ENCODE peak calls at places on chromosomes 3 and 15, in nine cellular contexts. Y is LHCN-M2; P is A172; O is HCT116; E is psoas muscle; Q is activated CD8-positive, alpha-beta memory T cell treated with anti-CD3 and anti-CD28 coated beads for 48 hours; F is T follicular helper cell; T is SIG-M5; B is activated CD4-positive, alpha-beta T cell treated with anti-CD3 and anti-CD28 coated beads, Interleukin-2, amount 50 U/mL, for 4 hours. I is an unnamed sample.

GRCh38 chr3:99909714-99910508 is 92.2 kb downstream of the CMSS1 start:
- DNase-seq in F (no peak), O (no peak), E (no peak), T (no peak), Q (no peak), B (no peak), P (peak; percentile 89), Y (peak; percentile 86), I (no peak)

GRCh38 chr15:58546066-58546591 is 114.3 kb downstream of the LIPC start:
- DNase-seq in Y (no peak), B (no peak), T (no peak), F (no peak), P (peak; percentile 69), E (no peak), O (no peak), Q (no peak), I (no peak)

GRCh38 chr15:90174140-90174891 is 26.8 kb upstream of the SEMA4B start:
- DNase-seq in B (no peak), P (no peak), O (no peak), E (peak; percentile 88), T (no peak), Y (peak; percentile 70), Q (no peak), F (no peak), I (no peak)

GRCh38 chr3:141960731-141961130 is 84.3 kb downstream of the ATP1B3 start:
- DNase-seq in P (peak; percentile 28), E (no peak), Y (peak; percentile 50), O (no peak), T (no peak), F (no peak), Q (no peak), B (no peak), I (no peak)

GRCh38 chr3:175266478-175266877 is 407.3 kb downstream of the NAALADL2 start:
- DNase-seq in F (no peak), T (no peak), O (no peak), Y (peak; percentile 32), P (peak; percentile 8), B (no peak), E (no peak), Q (no peak), I (no peak)

GRCh38 chr3:38003371-38003816 is 12.8 kb downstream of the VILL start:
- DNase-seq in P (peak; percentile 33), F (peak; percentile 30), E (peak; percentile 81), Q (no peak), T (no peak), O (no peak), B (peak; percentile 58), Y (peak; percentile 29), I (peak; percentile 44)

GRCh38 chr15:83365370-83365938 is 81.0 kb upstream of the BNC1 start:
- DNase-seq in F (no peak), P (peak; percentile 61), Y (peak; percentile 75), Q (peak; percentile 6), T (no peak), O (peak; percentile 16), B (no peak), E (peak; percentile 55), I (no peak)

GRCh38 chr15:97174886-97175540 is 785.5 kb upstream of the ARRDC4 start:
- DNase-seq in F (no peak), O (no peak), Q (no peak), P (no peak), E (no peak), B (no peak), Y (no peak), T (no peak), I (no peak)

GRCh38 chr3:139574026-139574947 is 34.7 kb upstream of the RBP1 start:
- DNase-seq in Q (no peak), P (no peak), B (no peak), E (peak; percentile 77), Y (no peak), O (no peak), F (no peak), T (no peak), I (no peak)

GRCh38 chr15:50241684-50242450 is 23.7 kb downstream of the HDC start:
- DNase-seq in T (no peak), O (no peak), E (no peak), Y (peak; percentile 29), Q (no peak), B (no peak), P (no peak), F (no peak), I (no peak)

GRCh38 chr3:29281265-29282228 is 676 bp downstream of the RBMS3 start:
- DNase-seq in Q (no peak), P (peak; percentile 57), B (no peak), T (no peak), F (no peak), O (no peak), E (no peak), Y (peak; percentile 64), I (no peak)

GRCh38 chr15:52261498-52262242 is 33.9 kb downstream of the MYO5C start:
- DNase-seq in F (no peak), T (no peak), O (peak; percentile 26), Y (peak; percentile 73), Q (peak; percentile 46), B (no peak), P (peak; percentile 95), E (peak; percentile 63), I (peak; percentile 29)

GRCh38 chr15:29283371-29283770 is 13.7 kb upstream of the NSMCE3 start:
- DNase-seq in F (no peak), E (no peak), O (no peak), P (no peak), T (no peak), Q (no peak), B (no peak), Y (no peak), I (no peak)

GRCh38 chr3:73520931-73521461 is 103.7 kb downstream of the PDZRN3 start:
- DNase-seq in Y (no peak), O (no peak), B (no peak), Q (no peak), F (no peak), E (peak; percentile 62), P (no peak), T (no peak), I (no peak)

GRCh38 chr3:147318900-147319299 is 87.4 kb downstream of the ZIC4 start:
- DNase-seq in F (no peak), Y (peak; percentile 18), E (no peak), B (no peak), O (no peak), T (no peak), Q (no peak), P (no peak), I (no peak)

GRCh38 chr3:142445816-142446254 is 2.0 kb downstream of the XRN1 start:
- DNase-seq in T (peak; percentile 10), E (no peak), Q (no peak), P (peak; percentile 16), B (no peak), Y (peak; percentile 69), F (no peak), O (no peak), I (peak; percentile 0)

GRCh38 chr15:100222349-100222715 is 119.4 kb downstream of the ADAMTS17 start:
- DNase-seq in F (no peak), O (no peak), P (no peak), B (no peak), Q (no peak), Y (no peak), T (no peak), E (no peak), I (no peak)

GRCh38 chr3:125585595-125586223 is 9.6 kb downstream of the OSBPL11 start:
- DNase-seq in Q (no peak), O (peak; percentile 45), E (no peak), T (no peak), Y (peak; percentile 86), F (peak; percentile 28), P (peak; percentile 85), B (peak; percentile 22), I (peak; percentile 33)

GRCh38 chr3:127820221-127820870 is 2.0 kb downstream of the MGLL start:
- DNase-seq in O (no peak), Q (no peak), F (no peak), E (no peak), T (no peak), P (no peak), Y (peak; percentile 39), B (no peak), I (no peak)

I was measured in stimulated activated naive CD4-positive, alpha-beta T cell treated with Interleukin-2 at 50 U/mL for 16 hours.